ENCODE peak calls at places on chromosomes 3 and 15, in nine cellular contexts. H is memory B cell; G is uterus; T is thoracic aorta; Z is pulmonary artery endothelial cell; E is fibroblast of mammary gland; O is effector CD8-positive, alpha-beta T cell; L is left lung; J is retina. M is an unnamed sample.
A peak's percentile ranks its signal among the peaks of the same experiment; 100 is the strongest.

GRCh38 chr3:14166877-14167605 is 11.4 kb downstream of the XPC start:
- DNase-seq in Z (no peak), L (no peak), H (no peak), E (peak; percentile 56), T (no peak), J (no peak), O (no peak), G (no peak), M (no peak)

GRCh38 chr3:16663852-16664712 is 58.9 kb upstream of the DAZL start:
- DNase-seq in T (no peak), O (no peak), H (no peak), E (no peak), Z (no peak), L (no peak), G (no peak), J (peak; percentile 21), M (no peak)

GRCh38 chr15:63052961-63053698 is 10.6 kb downstream of the TPM1 start:
- DNase-seq in T (peak; percentile 26), J (no peak), E (peak; percentile 60), O (no peak), H (no peak), Z (no peak), L (no peak), G (peak; percentile 81), M (no peak)

GRCh38 chr3:120450261-120450913 is 405 bp downstream of the FSTL1 start:
- DNase-seq in T (no peak), J (peak; percentile 87), Z (no peak), O (no peak), H (no peak), L (peak; percentile 83), E (no peak), G (peak; percentile 39), M (no peak)

GRCh38 chr3:112097378-112097777 is 11.2 kb downstream of the C3orf52 start:
- DNase-seq in E (peak; percentile 100), O (no peak), H (no peak), J (no peak), L (no peak), T (peak; percentile 47), Z (peak; percentile 97), G (no peak), M (peak; percentile 42)

GRCh38 chr3:42698911-42699230 is 3.7 kb downstream of the HHATL start:
- DNase-seq in O (no peak), L (peak; percentile 54), G (no peak), E (no peak), Z (no peak), J (no peak), H (no peak), T (no peak), M (no peak)

GRCh38 chr3:95609411-95609810 is 1205.0 kb upstream of the EPHA6 start:
- DNase-seq in L (no peak), Z (no peak), T (no peak), G (no peak), J (no peak), O (no peak), E (no peak), H (no peak), M (no peak)

GRCh38 chr3:73681610-73682009 is 56.9 kb upstream of the PDZRN3 start:
- DNase-seq in E (peak; percentile 95), H (no peak), J (no peak), Z (no peak), T (no peak), O (no peak), G (no peak), L (no peak), M (no peak)

GRCh38 chr3:8712045-8712870 is 21.3 kb upstream of the CAV3 start:
- DNase-seq in L (no peak), G (no peak), J (no peak), Z (no peak), T (no peak), E (peak; percentile 61), O (no peak), H (no peak), M (peak; percentile 86)

GRCh38 chr15:76335851-76336253 is 721 bp upstream of the ISL2 start:
- DNase-seq in G (no peak), L (no peak), O (no peak), E (no peak), Z (no peak), T (no peak), H (no peak), J (no peak), M (peak; percentile 32)

GRCh38 chr3:195905970-195906864 is 2.1 kb downstream of the TNK2 start:
- DNase-seq in H (no peak), J (no peak), L (no peak), G (no peak), Z (no peak), E (peak; percentile 74), O (no peak), T (no peak), M (peak; percentile 10)

GRCh38 chr3:163043074-163043473 is 1546.5 kb downstream of the OTOL1 start:
- DNase-seq in O (no peak), T (no peak), E (peak; percentile 24), L (no peak), Z (no peak), H (no peak), G (no peak), J (no peak), M (no peak)

GRCh38 chr15:42732095-42732827 is 4.7 kb downstream of the CDAN1 start:
- DNase-seq in L (peak; percentile 35), G (no peak), J (no peak), H (no peak), T (no peak), O (no peak), E (no peak), Z (no peak), M (no peak)

GRCh38 chr15:92650256-92650655 is 5.3 kb downstream of the FAM174B start:
- DNase-seq in H (no peak), L (no peak), E (no peak), T (no peak), J (no peak), G (peak; percentile 27), O (no peak), Z (no peak), M (no peak)

GRCh38 chr3:20056727-20057611 is 16.7 kb downstream of the KAT2B start:
- DNase-seq in O (no peak), Z (peak; percentile 66), E (peak; percentile 96), H (no peak), G (peak; percentile 44), T (no peak), J (no peak), L (no peak), M (no peak)

GRCh38 chr3:160343132-160343531 is 55.9 kb downstream of the IFT80 start:
- DNase-seq in O (no peak), G (no peak), T (no peak), L (no peak), Z (no peak), J (no peak), E (peak; percentile 44), H (no peak), M (peak; percentile 20)

GRCh38 chr3:171967932-171968678 is 71.3 kb upstream of the FNDC3B start:
- DNase-seq in J (no peak), E (peak; percentile 81), H (no peak), Z (peak; percentile 71), T (no peak), G (no peak), O (no peak), L (no peak), M (no peak)

GRCh38 chr3:72157782-72158638 is 373.1 kb upstream of the PROK2 start:
- DNase-seq in G (no peak), L (no peak), T (no peak), J (no peak), Z (no peak), O (no peak), H (no peak), E (no peak), M (no peak)

GRCh38 chr15:26087881-26088280 is 224.8 kb upstream of the ATP10A start:
- DNase-seq in G (no peak), Z (no peak), O (no peak), L (no peak), H (no peak), E (peak; percentile 30), J (no peak), T (no peak), M (no peak)

GRCh38 chr15:32864051-32864450 is 146.2 kb downstream of the GREM1 start:
- DNase-seq in E (no peak), G (no peak), Z (no peak), L (no peak), O (no peak), H (no peak), T (no peak), J (no peak), M (no peak)

GRCh38 chr3:173739716-173740115 is 342.2 kb downstream of the NLGN1 start:
- DNase-seq in L (no peak), G (no peak), T (no peak), O (no peak), Z (no peak), J (no peak), H (no peak), E (no peak), M (no peak)

GRCh38 chr15:45118996-45119395 is 4.9 kb downstream of the DUOXA2 start:
- DNase-seq in T (no peak), Z (no peak), G (no peak), J (no peak), L (no peak), E (no peak), O (no peak), H (no peak), M (no peak)

GRCh38 chr3:120169407-120169806 is 75.2 kb upstream of the GSK3B start:
- DNase-seq in E (no peak), H (no peak), G (no peak), T (no peak), Z (no peak), J (no peak), O (no peak), L (no peak), M (no peak)

GRCh38 chr3:89164774-89165173 is 57.4 kb downstream of the EPHA3 start:
- DNase-seq in O (no peak), G (no peak), H (no peak), J (no peak), Z (no peak), T (no peak), E (no peak), L (no peak), M (no peak)

GRCh38 chr15:32825219-32825618 is 107.4 kb downstream of the GREM1 start:
- DNase-seq in J (no peak), E (no peak), O (no peak), L (no peak), G (no peak), Z (no peak), T (no peak), H (no peak), M (no peak)

GRCh38 chr3:134646086-134646485 is 4.7 kb downstream of the KY start:
- DNase-seq in G (no peak), E (no peak), J (no peak), O (no peak), L (no peak), H (no peak), Z (no peak), T (no peak), M (no peak)

GRCh38 chr3:169583269-169583668 is 80.2 kb downstream of the MECOM start:
- DNase-seq in Z (no peak), T (no peak), L (no peak), H (no peak), J (no peak), G (no peak), O (no peak), E (no peak), M (no peak)

GRCh38 chr3:129908417-129908816 is 14.9 kb upstream of the TMCC1 start:
- DNase-seq in L (no peak), O (no peak), H (no peak), E (no peak), G (no peak), J (no peak), Z (no peak), T (no peak), M (no peak)

GRCh38 chr3:97694876-97695275 is 69.7 kb upstream of the ARL6 start:
- DNase-seq in J (no peak), L (no peak), H (no peak), O (no peak), G (no peak), T (no peak), Z (no peak), E (no peak), M (no peak)

GRCh38 chr3:188943591-188943990 is 228.2 kb upstream of the TPRG1 start:
- DNase-seq in H (no peak), T (no peak), Z (no peak), L (no peak), G (no peak), O (no peak), E (peak; percentile 54), J (no peak), M (no peak)